ENCODE peak calls at places on chromosomes 7 and 10, in four cellular contexts. D is choroid plexus epithelial cell; Z is endothelial cell; W is activated naive CD4-positive, alpha-beta T cell. Y is an unnamed sample.

GRCh38 chr10:103040424-103040823 is 122.3 kb downstream of the CNNM2 start:
- DNase-seq in D (peak; percentile 49), Z (no peak), W (no peak), Y (no peak)

GRCh38 chr7:94623820-94624219 is 32.1 kb downstream of the SGCE start:
- DNase-seq in D (no peak), Z (no peak), W (no peak), Y (no peak)

GRCh38 chr10:54372164-54372563 is 428.9 kb downstream of the PCDH15 start:
- DNase-seq in D (no peak), Z (no peak), W (no peak), Y (no peak)

GRCh38 chr7:112889834-112890438 is 99.7 kb upstream of the TMEM168 start:
- DNase-seq in D (no peak), Z (no peak), W (no peak), Y (no peak)

GRCh38 chr7:112581529-112581928 is 100.7 kb downstream of the LSMEM1 start:
- DNase-seq in D (no peak), Z (no peak), W (no peak), Y (no peak)

GRCh38 chr10:37289833-37290464 is 164.6 kb downstream of the ANKRD30A start:
- DNase-seq in D (peak; percentile 3), Z (no peak), W (no peak), Y (no peak)

GRCh38 chr10:6240254-6240653 is 37.5 kb downstream of the PFKFB3 start:
- DNase-seq in D (no peak), Z (no peak), W (no peak), Y (no peak)

GRCh38 chr7:51472017-51472296 is 155.3 kb upstream of the COBL start:
- DNase-seq in D (no peak), Z (no peak), W (no peak), Y (no peak)

GRCh38 chr10:100976906-100977305 is 7.6 kb downstream of the SEMA4G start:
- DNase-seq in D (no peak), Z (no peak), W (no peak), Y (no peak)

GRCh38 chr10:4315529-4315928 is 510.5 kb upstream of the AKR1E2 start:
- DNase-seq in D (peak; percentile 85), Z (no peak), W (no peak), Y (no peak)

GRCh38 chr10:18689498-18689897 is 30.3 kb downstream of the ARL5B start:
- DNase-seq in D (peak; percentile 76), Z (no peak), W (no peak), Y (no peak)

GRCh38 chr7:2571409-2571808 is 12.6 kb downstream of the IQCE start:
- DNase-seq in D (no peak), Z (no peak), W (no peak), Y (no peak)

Y was measured in NCI-H2081 treated with DMSO at 0.1 percent for 48 hours.